ENCODE peak calls at places on chromosomes 13 and 19, in five cellular contexts. One of them, this sample, is unnamed.
A peak's percentile ranks its signal among the peaks of the same experiment; 100 is the strongest.

GRCh38 chr19:1068111-1069001 is 1.4 kb downstream of the ARHGAP45 start:
- DNase-seq in iPS DF 19.7: no peak
- DNase-seq in MV-4-11: peak; percentile 79
- DNase-seq in left ventricle myocardium inferior: peak; percentile 52
- DNase-seq in HFFc6: no peak
- DNase-seq in this sample: peak; percentile 88

GRCh38 chr13:41848435-41849255 is 112.3 kb downstream of the VWA8 start:
- DNase-seq in HFFc6: no peak
- DNase-seq in MV-4-11: peak; percentile 1
- DNase-seq in left ventricle myocardium inferior: no peak
- DNase-seq in iPS DF 19.7: no peak
- DNase-seq in this sample: no peak

GRCh38 chr19:16070366-16070990 is 5.8 kb upstream of the TPM4 start:
- DNase-seq in iPS DF 19.7: no peak
- DNase-seq in HFFc6: no peak
- DNase-seq in left ventricle myocardium inferior: peak; percentile 46
- DNase-seq in MV-4-11: no peak
- DNase-seq in this sample: peak; percentile 84

GRCh38 chr13:95541308-95541707 is 11.2 kb upstream of the CLDN10 start:
- DNase-seq in iPS DF 19.7: no peak
- DNase-seq in MV-4-11: no peak
- DNase-seq in HFFc6: no peak
- DNase-seq in left ventricle myocardium inferior: no peak
- DNase-seq in this sample: no peak

GRCh38 chr19:4369888-4370260 is 26.5 kb downstream of the MPND start:
- DNase-seq in HFFc6: no peak
- DNase-seq in left ventricle myocardium inferior: no peak
- DNase-seq in iPS DF 19.7: no peak
- DNase-seq in MV-4-11: peak; percentile 86
- DNase-seq in this sample: no peak

GRCh38 chr19:46903458-46903857 is 42.7 kb downstream of the ARHGAP35 start:
- DNase-seq in MV-4-11: no peak
- DNase-seq in HFFc6: no peak
- DNase-seq in left ventricle myocardium inferior: no peak
- DNase-seq in iPS DF 19.7: no peak
- DNase-seq in this sample: no peak

GRCh38 chr19:11204943-11205349 is 7.6 kb upstream of the KANK2 start:
- DNase-seq in MV-4-11: no peak
- DNase-seq in HFFc6: no peak
- DNase-seq in left ventricle myocardium inferior: no peak
- DNase-seq in iPS DF 19.7: no peak
- DNase-seq in this sample: peak; percentile 70

GRCh38 chr13:59236309-59236939 is 927.3 kb downstream of the DIAPH3 start:
- DNase-seq in MV-4-11: no peak
- DNase-seq in HFFc6: no peak
- DNase-seq in left ventricle myocardium inferior: no peak
- DNase-seq in iPS DF 19.7: no peak
- DNase-seq in this sample: no peak

GRCh38 chr19:51786651-51787494 is 8.1 kb upstream of the FPR3 start:
- DNase-seq in left ventricle myocardium inferior: no peak
- DNase-seq in MV-4-11: peak; percentile 84
- DNase-seq in HFFc6: no peak
- DNase-seq in iPS DF 19.7: no peak
- DNase-seq in this sample: no peak

GRCh38 chr13:54513254-54513653 is 1484.6 kb downstream of the OLFM4 start:
- DNase-seq in left ventricle myocardium inferior: no peak
- DNase-seq in MV-4-11: no peak
- DNase-seq in HFFc6: no peak
- DNase-seq in iPS DF 19.7: no peak
- DNase-seq in this sample: no peak

GRCh38 chr19:52638601-52639000 is 446 bp upstream of the ZNF83 start:
- DNase-seq in left ventricle myocardium inferior: peak; percentile 22
- DNase-seq in MV-4-11: peak; percentile 33
- DNase-seq in HFFc6: no peak
- DNase-seq in iPS DF 19.7: no peak
- DNase-seq in this sample: no peak

GRCh38 chr13:31540316-31540715 is 199.0 kb upstream of the RXFP2 start:
- DNase-seq in left ventricle myocardium inferior: no peak
- DNase-seq in HFFc6: peak; percentile 3
- DNase-seq in MV-4-11: no peak
- DNase-seq in iPS DF 19.7: no peak
- DNase-seq in this sample: no peak

GRCh38 chr19:38527466-38528136 is 90.2 kb downstream of the MAP4K1 start:
- DNase-seq in HFFc6: no peak
- DNase-seq in left ventricle myocardium inferior: no peak
- DNase-seq in iPS DF 19.7: no peak
- DNase-seq in MV-4-11: no peak
- DNase-seq in this sample: no peak

GRCh38 chr13:75347925-75348324 is 134.0 kb downstream of the TBC1D4 start:
- DNase-seq in iPS DF 19.7: no peak
- DNase-seq in HFFc6: no peak
- DNase-seq in MV-4-11: no peak
- DNase-seq in left ventricle myocardium inferior: no peak
- DNase-seq in this sample: no peak

GRCh38 chr19:48698046-48698445 is 2.3 kb downstream of the FUT2 start:
- DNase-seq in left ventricle myocardium inferior: no peak
- DNase-seq in MV-4-11: peak; percentile 26
- DNase-seq in HFFc6: peak; percentile 38
- DNase-seq in iPS DF 19.7: no peak
- DNase-seq in this sample: no peak

GRCh38 chr19:43028866-43029265 is 2.6 kb upstream of the PSG11 start:
- DNase-seq in iPS DF 19.7: no peak
- DNase-seq in left ventricle myocardium inferior: no peak
- DNase-seq in HFFc6: no peak
- DNase-seq in MV-4-11: no peak
- DNase-seq in this sample: no peak

GRCh38 chr19:45884682-45885555 is 1.0 kb downstream of the IRF2BP1 start:
- DNase-seq in iPS DF 19.7: no peak
- DNase-seq in MV-4-11: no peak
- DNase-seq in left ventricle myocardium inferior: no peak
- DNase-seq in HFFc6: no peak
- DNase-seq in this sample: no peak

GRCh38 chr13:35812730-35813129 is 318.5 kb downstream of the DCLK1 start:
- DNase-seq in iPS DF 19.7: no peak
- DNase-seq in MV-4-11: no peak
- DNase-seq in HFFc6: no peak
- DNase-seq in left ventricle myocardium inferior: no peak
- DNase-seq in this sample: no peak

GRCh38 chr19:45357445-45357783 is 13.0 kb downstream of the ERCC2 start:
- DNase-seq in left ventricle myocardium inferior: no peak
- DNase-seq in HFFc6: no peak
- DNase-seq in iPS DF 19.7: no peak
- DNase-seq in MV-4-11: no peak
- DNase-seq in this sample: no peak

GRCh38 chr13:84648069-84648640 is 765.9 kb upstream of the SLITRK1 start:
- DNase-seq in iPS DF 19.7: no peak
- DNase-seq in HFFc6: no peak
- DNase-seq in left ventricle myocardium inferior: no peak
- DNase-seq in MV-4-11: no peak
- DNase-seq in this sample: no peak

GRCh38 chr13:50085063-50085462 is 69.8 kb downstream of the KCNRG start:
- DNase-seq in MV-4-11: peak; percentile 25
- DNase-seq in left ventricle myocardium inferior: no peak
- DNase-seq in HFFc6: peak; percentile 51
- DNase-seq in iPS DF 19.7: no peak
- DNase-seq in this sample: no peak

GRCh38 chr13:48644951-48645350 is 8.8 kb upstream of the CYSLTR2 start:
- DNase-seq in iPS DF 19.7: no peak
- DNase-seq in MV-4-11: no peak
- DNase-seq in left ventricle myocardium inferior: no peak
- DNase-seq in HFFc6: no peak
- DNase-seq in this sample: no peak

GRCh38 chr19:35549174-35549788 is 3.9 kb downstream of the TMEM147 start:
- DNase-seq in iPS DF 19.7: no peak
- DNase-seq in left ventricle myocardium inferior: no peak
- DNase-seq in MV-4-11: peak; percentile 55
- DNase-seq in HFFc6: peak; percentile 46
- DNase-seq in this sample: no peak

GRCh38 chr13:31380728-31381127 is 181.0 kb downstream of the B3GLCT start:
- DNase-seq in MV-4-11: no peak
- DNase-seq in iPS DF 19.7: no peak
- DNase-seq in HFFc6: no peak
- DNase-seq in left ventricle myocardium inferior: no peak
- DNase-seq in this sample: no peak

GRCh38 chr13:52845334-52845761 is 3.1 kb downstream of the PCDH8 start:
- DNase-seq in left ventricle myocardium inferior: no peak
- DNase-seq in HFFc6: no peak
- DNase-seq in iPS DF 19.7: no peak
- DNase-seq in MV-4-11: no peak
- DNase-seq in this sample: no peak

GRCh38 chr13:111956261-111957151 is 110.4 kb upstream of the SOX1 start:
- DNase-seq in left ventricle myocardium inferior: no peak
- DNase-seq in MV-4-11: no peak
- DNase-seq in iPS DF 19.7: no peak
- DNase-seq in HFFc6: no peak
- DNase-seq in this sample: no peak

GRCh38 chr19:582497-583197 is 7.0 kb upstream of the HCN2 start:
- DNase-seq in MV-4-11: no peak
- DNase-seq in iPS DF 19.7: no peak
- DNase-seq in left ventricle myocardium inferior: no peak
- DNase-seq in HFFc6: peak; percentile 68
- DNase-seq in this sample: no peak

GRCh38 chr13:111283991-111284390 is 36.5 kb upstream of the TEX29 start:
- DNase-seq in iPS DF 19.7: no peak
- DNase-seq in left ventricle myocardium inferior: no peak
- DNase-seq in MV-4-11: no peak
- DNase-seq in HFFc6: no peak
- DNase-seq in this sample: no peak

GRCh38 chr19:508204-509150 is 1.2 kb downstream of the TPGS1 start:
- DNase-seq in HFFc6: no peak
- DNase-seq in iPS DF 19.7: no peak
- DNase-seq in MV-4-11: no peak
- DNase-seq in left ventricle myocardium inferior: no peak
- DNase-seq in this sample: no peak

GRCh38 chr13:113546571-113547247 is 37.8 kb upstream of the TFDP1 start:
- DNase-seq in HFFc6: no peak
- DNase-seq in iPS DF 19.7: no peak
- DNase-seq in MV-4-11: no peak
- DNase-seq in left ventricle myocardium inferior: peak; percentile 58
- DNase-seq in this sample: no peak

This sample was measured in Right ventricle myocardium inferior.